ENCODE peak calls at places on chromosomes 12 and 14, in four cellular contexts. P, K, B and V are unnamed samples.

GRCh38 chr12:131418884-131419283 is 292.0 kb upstream of the SFSWAP start:
- DNase-seq in K (no peak), P (no peak), B (no peak), V (no peak)

GRCh38 chr12:128803788-128804187 is 20.0 kb downstream of the SLC15A4 start:
- DNase-seq in K (no peak), P (no peak), B (no peak), V (no peak)

GRCh38 chr14:67514650-67515385 is 18.3 kb upstream of the PLEKHH1 start:
- DNase-seq in K (peak; percentile 62), B (peak; percentile 29), P (peak; percentile 25), V (no peak)

GRCh38 chr12:124381454-124382207 is 86.7 kb downstream of the RFLNA start:
- DNase-seq in P (no peak), K (no peak), B (no peak), V (no peak)

GRCh38 chr12:65004270-65004669 is 116.8 kb downstream of the WIF1 start:
- DNase-seq in K (no peak), P (no peak), B (no peak), V (no peak)

GRCh38 chr12:112514926-112515642 is 96.3 kb downstream of the PTPN11 start:
- DNase-seq in B (no peak), K (no peak), P (no peak), V (no peak)

GRCh38 chr12:77888611-77889010 is 57.9 kb downstream of the NAV3 start:
- DNase-seq in B (no peak), K (no peak), P (no peak), V (peak; percentile 52)

GRCh38 chr14:36009643-36010042 is 166.9 kb downstream of the PTCSC3 start:
- DNase-seq in B (no peak), P (no peak), K (no peak), V (no peak)

GRCh38 chr12:71476513-71476912 is 36.9 kb downstream of the LGR5 start:
- DNase-seq in P (no peak), B (no peak), K (no peak), V (peak; percentile 94)

GRCh38 chr12:110581951-110582285 is 1.2 kb downstream of the PPTC7 start:
- DNase-seq in B (peak; percentile 37), K (no peak), P (no peak), V (no peak)

GRCh38 chr12:83049306-83049705 is 362.6 kb downstream of the TMTC2 start:
- DNase-seq in B (no peak), K (no peak), P (no peak), V (no peak)

GRCh38 chr12:86914716-86915115 is 658.5 kb upstream of the MGAT4C start:
- DNase-seq in P (no peak), B (peak; percentile 3), K (no peak), V (peak; percentile 1)

GRCh38 chr14:70943838-70944237 is 36.6 kb downstream of the PCNX1 start:
- DNase-seq in K (no peak), B (no peak), P (no peak), V (no peak)

GRCh38 chr14:58362798-58363412 is 32.8 kb upstream of the TOMM20L start:
- DNase-seq in K (peak; percentile 25), P (no peak), B (peak; percentile 35), V (no peak)

GRCh38 chr14:75297417-75298040 is 18.9 kb downstream of the FOS start:
- DNase-seq in K (no peak), B (no peak), P (no peak), V (no peak)

GRCh38 chr12:18546399-18546798 is 191.4 kb downstream of the PLCZ1 start:
- DNase-seq in K (no peak), P (no peak), B (no peak), V (no peak)

GRCh38 chr12:123034022-123034541 is 53.6 kb downstream of the ARL6IP4 start:
- DNase-seq in B (peak; percentile 94), K (no peak), P (no peak), V (no peak)

GRCh38 chr12:18432211-18432610 is 170.9 kb downstream of the PIK3C2G start:
- DNase-seq in B (no peak), K (no peak), P (no peak), V (no peak)

GRCh38 chr12:28966049-28966778 is 182.9 kb upstream of the FAR2 start:
- DNase-seq in B (no peak), K (no peak), P (no peak), V (no peak)

GRCh38 chr12:124720687-124721500 is 142.8 kb downstream of the SCARB1 start:
- DNase-seq in P (no peak), B (no peak), K (no peak), V (no peak)

GRCh38 chr12:93062100-93062419 is 133.0 kb upstream of the EEA1 start:
- DNase-seq in K (no peak), B (no peak), P (no peak), V (no peak)

GRCh38 chr12:93502802-93503623 is 35.7 kb downstream of the MRPL42 start:
- DNase-seq in K (no peak), B (peak; percentile 58), P (peak; percentile 65), V (no peak)

GRCh38 chr12:52278530-52278929 is 4.1 kb downstream of the KRT86 start:
- DNase-seq in P (no peak), K (no peak), B (peak; percentile 11), V (no peak)

GRCh38 chr12:121753844-121754264 is 39.6 kb downstream of the RHOF start:
- DNase-seq in K (no peak), P (no peak), B (no peak), V (no peak)

GRCh38 chr12:95583933-95584332 is 32.7 kb upstream of the USP44 start:
- DNase-seq in B (no peak), K (no peak), P (no peak), V (no peak)

GRCh38 chr14:65011559-65011958 is 24.9 kb downstream of the FNTB start:
- DNase-seq in K (no peak), P (no peak), B (no peak), V (no peak)

GRCh38 chr12:118334241-118334640 is 38.5 kb downstream of the TAOK3 start:
- DNase-seq in B (no peak), K (no peak), P (no peak), V (no peak)

GRCh38 chr12:78778339-78778738 is 86.2 kb upstream of the SYT1 start:
- DNase-seq in K (no peak), P (no peak), B (no peak), V (no peak)

GRCh38 chr14:101215936-101216335 is 312.4 kb upstream of the RTL1 start:
- DNase-seq in B (no peak), K (no peak), P (no peak), V (no peak)

GRCh38 chr14:21030531-21030930 is 514 bp downstream of the TPPP2 start:
- DNase-seq in P (no peak), B (no peak), K (no peak), V (no peak)

GRCh38 chr12:7376196-7376595 is 67.8 kb downstream of the CD163L1 start:
- DNase-seq in K (no peak), B (no peak), P (no peak), V (peak; percentile 12)

GRCh38 chr12:4121506-4122020 is 152.0 kb upstream of the CCND2 start:
- DNase-seq in P (no peak), K (no peak), B (no peak), V (no peak)

GRCh38 chr12:120292661-120293531 is at the start of gene RNU4-1:
- DNase-seq in P (peak; percentile 74), B (peak; percentile 95), K (peak; percentile 56), V (peak; percentile 70)